ENCODE peak calls at places on chromosomes 2 and 18, in seven cellular contexts. X is RWPE1; W is D721Med; L is HFFc6; F is CD8-positive, alpha-beta T cell; D is A549; R is upper lobe of left lung. I is an unnamed sample.

GRCh38 chr2:41791523-41791922 is 256.3 kb upstream of the PKDCC start:
- DNase-seq in X (peak; percentile 34), W (no peak), L (peak; percentile 19), F (no peak), D (peak; percentile 38), R (no peak), I (no peak)

GRCh38 chr2:110886806-110887573 is 154.6 kb downstream of the ACOXL start:
- DNase-seq in X (no peak), W (no peak), L (no peak), F (no peak), D (no peak), R (no peak), I (no peak)

GRCh38 chr2:98614024-98614739 is 5.8 kb downstream of the UNC50 start:
- DNase-seq in X (no peak), W (no peak), L (no peak), F (no peak), D (no peak), R (no peak), I (no peak)

GRCh38 chr2:44528595-44528994 is 166.8 kb downstream of the CAMKMT start:
- DNase-seq in X (peak; percentile 10), W (no peak), L (peak; percentile 74), F (no peak), D (no peak), R (no peak), I (no peak)

GRCh38 chr2:142983174-142983573 is 105.7 kb downstream of the KYNU start:
- DNase-seq in X (no peak), W (no peak), L (no peak), F (no peak), D (no peak), R (no peak), I (no peak)

GRCh38 chr18:28574175-28574574 is 397.2 kb upstream of the CDH2 start:
- DNase-seq in X (no peak), W (no peak), L (no peak), F (no peak), D (no peak), R (no peak), I (no peak)

GRCh38 chr2:19722486-19723420 is 179.0 kb downstream of the TTC32 start:
- DNase-seq in X (no peak), W (no peak), L (no peak), F (no peak), D (no peak), R (no peak), I (no peak)

GRCh38 chr2:157296958-157297357 is 28.7 kb downstream of the ERMN start:
- DNase-seq in X (no peak), W (no peak), L (no peak), F (no peak), D (no peak), R (no peak), I (no peak)

GRCh38 chr2:207617011-207617671 is 8.1 kb downstream of the METTL21A start:
- DNase-seq in X (peak; percentile 77), W (no peak), L (peak; percentile 93), F (no peak), D (peak; percentile 64), R (no peak), I (no peak)

GRCh38 chr2:26846881-26847662 is 860 bp upstream of the DPYSL5 start:
- DNase-seq in X (no peak), W (no peak), L (no peak), F (no peak), D (no peak), R (no peak), I (peak; percentile 46)

GRCh38 chr18:9716780-9717563 is 8.9 kb downstream of the RAB31 start:
- DNase-seq in X (no peak), W (no peak), L (no peak), F (no peak), D (no peak), R (no peak), I (no peak)

GRCh38 chr18:9720327-9720726 is 12.2 kb downstream of the RAB31 start:
- DNase-seq in X (no peak), W (no peak), L (no peak), F (no peak), D (no peak), R (no peak), I (no peak)

GRCh38 chr18:9716375-9716774 is 8.3 kb downstream of the RAB31 start:
- DNase-seq in X (no peak), W (no peak), L (no peak), F (no peak), D (no peak), R (no peak), I (no peak)

GRCh38 chr18:9721893-9722515 is 13.9 kb downstream of the RAB31 start:
- DNase-seq in X (no peak), W (no peak), L (no peak), F (no peak), D (no peak), R (no peak), I (no peak)

DNA sequence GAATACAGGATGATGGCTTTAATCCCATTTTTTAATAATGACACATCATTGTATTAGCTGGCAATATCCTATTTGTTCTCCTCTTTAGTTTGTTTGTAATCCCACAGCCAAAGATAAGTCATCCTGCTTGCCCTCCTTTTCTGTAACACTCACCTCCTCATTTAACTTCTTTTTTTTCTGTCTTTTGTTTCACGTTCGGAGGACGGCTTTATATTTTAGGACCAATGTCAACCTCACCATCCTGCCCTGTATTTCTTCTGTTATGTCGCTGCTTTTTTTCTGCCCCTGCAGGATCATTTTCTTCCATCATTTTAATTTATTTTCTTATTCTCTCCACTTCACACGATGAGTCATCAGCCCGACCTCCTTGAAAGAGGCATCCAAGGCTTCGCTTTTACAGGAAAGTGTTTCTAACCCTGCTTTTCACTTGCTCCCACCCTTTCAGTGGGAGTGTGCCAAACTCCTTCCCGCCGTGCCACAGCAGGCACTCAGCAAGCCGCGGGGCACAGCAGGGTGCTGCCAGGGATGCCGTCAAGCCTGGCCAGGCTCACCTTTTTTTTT is 11.4 kb downstream of the RAB31 start:
- DNase-seq in X (peak; percentile 90), W (no peak), L (peak; percentile 89), F (no peak), D (peak; percentile 79), R (peak; percentile 54), I (no peak)
- TF ChIP-seq CTCF in X (no peak), W (no peak), L (no peak), F (no peak), D (no peak), R (no peak), I (no peak)

GRCh38 chr2:167869200-167869599 is 378.2 kb downstream of the STK39 start:
- DNase-seq in X (no peak), W (no peak), L (no peak), F (no peak), D (no peak), R (no peak), I (no peak)
- TF ChIP-seq CTCF in X (no peak), W (peak; percentile 3), L (no peak), F (no peak), D (no peak), R (no peak), I (no peak)

GRCh38 chr18:12236934-12237832 is 17.0 kb upstream of the CIDEA start:
- DNase-seq in X (peak; percentile 71), W (peak; percentile 52), L (peak; percentile 28), F (peak; percentile 38), D (peak; percentile 57), R (peak; percentile 65), I (peak; percentile 92)
- TF ChIP-seq CTCF in X (peak; percentile 88), W (peak; percentile 69), L (peak; percentile 96), F (peak; percentile 80), D (peak; percentile 65), R (peak; percentile 85), I (peak; percentile 95)

DNA sequence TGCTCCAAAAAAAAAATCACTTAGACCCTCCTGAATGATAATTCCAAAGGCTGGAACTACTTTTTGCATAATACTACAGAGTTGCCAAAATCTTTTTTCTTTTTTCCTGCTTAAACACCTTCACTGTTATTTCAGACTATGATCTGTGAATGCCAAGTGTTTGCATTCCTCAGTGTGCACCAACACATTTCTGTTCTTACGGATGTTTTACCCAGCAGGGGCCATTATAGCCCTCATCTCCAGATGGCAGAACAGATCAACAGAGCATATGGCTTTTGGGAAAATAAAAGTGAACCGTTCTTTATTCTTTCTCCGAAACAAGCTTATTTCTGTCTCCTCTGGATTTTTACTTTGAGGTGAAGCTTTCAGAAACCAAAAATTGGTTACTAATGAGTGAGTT is 1226.6 kb upstream of the FAM98A start:
- DNase-seq in X (no peak), W (no peak), L (no peak), F (no peak), D (no peak), R (no peak), I (no peak)
- TF ChIP-seq CTCF in X (no peak), W (no peak), L (no peak), F (no peak), D (no peak), R (no peak), I (no peak)

DNA sequence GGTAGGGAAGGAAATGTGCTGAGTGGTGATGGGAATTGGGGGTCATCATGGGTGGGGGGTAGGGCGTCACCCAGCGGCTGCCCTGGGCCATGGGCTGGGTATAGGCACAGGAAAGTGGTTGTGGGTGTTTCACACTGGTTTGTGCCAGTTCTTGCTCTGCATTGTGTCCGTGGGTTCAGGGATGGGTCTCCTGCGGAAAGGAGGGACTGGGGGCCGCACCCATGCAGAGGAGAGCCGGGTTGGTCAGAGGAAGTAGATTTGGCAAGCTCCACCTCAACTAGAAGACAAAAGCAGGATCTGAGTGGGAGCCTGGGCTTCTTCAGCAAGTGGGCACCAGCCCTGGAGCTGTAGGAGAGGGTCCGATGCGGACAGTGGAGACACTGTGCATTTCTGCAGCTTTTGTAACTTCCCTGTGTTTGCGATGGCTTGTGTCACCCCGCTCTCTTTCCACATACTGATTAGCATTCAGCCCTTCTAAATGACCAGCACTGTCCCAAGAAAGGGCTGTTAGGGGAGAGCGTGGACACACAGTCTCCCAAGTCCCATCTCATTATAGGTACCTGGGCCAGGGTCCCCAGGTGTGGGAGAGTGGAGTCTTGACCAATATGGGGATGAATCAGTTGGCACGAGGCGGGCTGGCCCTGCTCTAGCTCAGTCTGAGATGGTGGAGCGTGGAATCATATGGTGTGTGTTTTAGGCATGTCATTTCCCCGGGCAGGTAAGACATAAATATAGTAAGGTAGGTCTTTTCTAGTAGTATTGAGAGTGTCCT is 67.2 kb downstream of the LRRFIP1 start:
- DNase-seq in X (no peak), W (no peak), L (no peak), F (peak; percentile 18), D (no peak), R (peak; percentile 65), I (no peak)
- TF ChIP-seq CTCF in X (no peak), W (no peak), L (no peak), F (no peak), D (no peak), R (no peak), I (no peak)